ENCODE peak calls at places on chromosomes 12 and 14, in ten cellular contexts. N is aorta, V is osteoblast, O is right lobe of liver, C is vagina, M is fibroblast of lung, L is heart left ventricle, H is right cardiac atrium, J is sigmoid colon, Y is Peyer's patch. Z is an unnamed sample.

GRCh38 chr14:77259025-77259715 is 11.8 kb downstream of the NGB start:
- DNase-seq in Y (no peak), N (no peak), M (no peak), V (peak; percentile 43), C (no peak), L (no peak), H (peak; percentile 21), O (no peak), J (no peak), Z (no peak)

GRCh38 chr12:57161491-57161890 is 14.1 kb upstream of the LRP1-AS start:
- DNase-seq in V (peak; percentile 97), H (no peak), M (peak; percentile 49), N (no peak), L (no peak), Y (no peak), C (no peak), J (no peak), O (no peak), Z (no peak)

GRCh38 chr12:4813741-4814140 is 93.5 kb downstream of the GALNT8 start:
- DNase-seq in H (no peak), O (no peak), L (no peak), V (no peak), J (no peak), C (no peak), M (no peak), Y (no peak), N (no peak), Z (no peak)

GRCh38 chr14:61598980-61599379 is 96.3 kb upstream of the HIF1A start:
- DNase-seq in N (no peak), O (no peak), V (no peak), L (no peak), H (no peak), C (no peak), M (no peak), J (no peak), Y (no peak), Z (no peak)

GRCh38 chr14:34364201-34364600 is 97.8 kb downstream of the SPTSSA start:
- DNase-seq in N (no peak), H (no peak), O (no peak), J (no peak), V (no peak), C (no peak), Y (no peak), M (peak; percentile 58), L (no peak), Z (no peak)

GRCh38 chr14:99946652-99947489 is 118.4 kb upstream of the EVL start:
- DNase-seq in V (peak; percentile 89), M (no peak), Y (peak; percentile 66), H (peak; percentile 63), L (no peak), C (no peak), N (no peak), O (peak; percentile 61), J (peak; percentile 62), Z (peak; percentile 47)

GRCh38 chr12:71216725-71217579 is 59.2 kb upstream of the TSPAN8 start:
- DNase-seq in C (no peak), Y (peak; percentile 50), H (no peak), O (no peak), L (no peak), M (peak; percentile 10), V (no peak), N (no peak), J (no peak), Z (no peak)

GRCh38 chr14:65729547-65729946 is 317.0 kb downstream of the FUT8 start:
- DNase-seq in V (peak; percentile 3), H (no peak), C (no peak), Y (no peak), J (no peak), O (no peak), M (no peak), N (no peak), L (no peak), Z (no peak)

GRCh38 chr12:16165506-16165905 is 112.0 kb downstream of the SLC15A5 start:
- DNase-seq in Y (no peak), J (peak; percentile 69), L (no peak), M (peak; percentile 36), O (peak; percentile 61), V (no peak), N (no peak), H (peak; percentile 65), C (no peak), Z (no peak)

GRCh38 chr12:50287271-50287670 is 4.0 kb upstream of the LIMA1 start:
- DNase-seq in N (no peak), M (no peak), V (no peak), J (no peak), C (no peak), H (no peak), O (no peak), Y (no peak), L (no peak), Z (no peak)

GRCh38 chr12:82279597-82279996 is 78.6 kb downstream of the CCDC59 start:
- DNase-seq in V (no peak), C (no peak), H (no peak), L (no peak), N (no peak), Y (no peak), J (no peak), M (no peak), O (no peak), Z (no peak)

GRCh38 chr14:52363001-52363704 is 49.0 kb downstream of the PTGER2 start:
- DNase-seq in O (no peak), Y (no peak), H (no peak), J (no peak), L (no peak), M (no peak), N (no peak), C (no peak), V (no peak), Z (no peak)

GRCh38 chr12:15633201-15633600 is 156.0 kb downstream of the EPS8 start:
- DNase-seq in C (no peak), L (no peak), Y (no peak), N (no peak), V (peak; percentile 5), H (no peak), J (no peak), M (no peak), O (no peak), Z (no peak)

GRCh38 chr12:87274594-87275245 is 754.5 kb downstream of the C12orf50 start:
- DNase-seq in N (no peak), O (no peak), M (peak; percentile 50), L (no peak), Y (no peak), J (no peak), C (no peak), V (no peak), H (no peak), Z (no peak)

GRCh38 chr12:108793756-108794441 is 62.6 kb upstream of the CORO1C start:
- DNase-seq in L (peak; percentile 79), J (peak; percentile 90), C (no peak), H (peak; percentile 72), M (no peak), V (no peak), O (peak; percentile 57), Y (no peak), N (no peak), Z (no peak)

GRCh38 chr14:71451501-71451900 is 480.7 kb upstream of the RGS6 start:
- DNase-seq in M (no peak), J (no peak), Y (no peak), L (no peak), N (no peak), C (no peak), V (no peak), O (no peak), H (no peak), Z (no peak)

GRCh38 chr12:8050600-8051250 is 15.4 kb downstream of the C3AR1 start:
- DNase-seq in N (no peak), J (no peak), Y (no peak), O (no peak), C (no peak), H (no peak), M (no peak), L (no peak), V (no peak), Z (no peak)
- H3K27ac ChIP-seq in N (no peak overlapping the region), J (no peak overlapping the region), Y (no peak overlapping the region), O (no peak overlapping the region), C (no peak overlapping the region), H (no peak overlapping the region), M (no peak overlapping the region), L (no peak overlapping the region), V (no peak overlapping the region), Z (no peak overlapping the region)

DNA sequence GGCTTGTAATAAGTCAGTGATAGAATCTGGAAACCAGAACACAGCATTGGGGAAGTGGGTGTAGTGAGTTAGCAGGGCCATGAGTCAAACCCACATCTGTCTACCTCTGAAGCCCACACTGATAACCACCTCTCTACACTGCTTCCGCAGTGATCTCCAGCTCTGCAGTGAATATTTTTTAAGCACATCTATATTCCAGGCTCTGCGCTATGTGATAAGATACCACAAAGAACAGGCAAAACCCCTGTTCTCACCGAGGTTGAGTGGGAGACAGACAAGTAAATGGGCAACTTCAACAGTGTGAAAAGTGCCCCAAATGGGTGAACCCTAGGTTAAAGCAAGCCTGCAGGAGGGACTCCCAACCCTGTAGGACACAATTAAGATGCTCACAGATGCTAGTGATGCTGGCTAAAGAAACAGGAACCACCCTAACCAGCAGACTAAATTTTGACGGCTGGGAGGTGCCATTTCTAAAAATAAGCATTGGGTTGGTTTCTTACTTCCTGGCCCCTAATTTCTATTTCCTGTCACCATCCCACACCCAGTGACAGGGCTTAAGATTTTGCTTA is 375.0 kb downstream of the DPF3 start:
- DNase-seq in N (no peak), M (peak; percentile 59), J (no peak), Y (no peak), L (no peak), V (no peak), C (peak; percentile 44), H (no peak), O (no peak), Z (peak; percentile 36)
- H3K4me1 ChIP-seq in N (no peaks in the 10 kb centered on the region), M (peaks cover 4% of the 10 kb centered on the region), J (no peaks in the 10 kb centered on the region), Y (peaks cover 14% of the 10 kb centered on the region), L (no peaks in the 10 kb centered on the region), V (peaks cover 12% of the 10 kb centered on the region), C (no peaks in the 10 kb centered on the region), H (no peaks in the 10 kb centered on the region), O (no peaks in the 10 kb centered on the region), Z (peaks cover 38% of the 10 kb centered on the region)

GRCh38 chr12:120357104-120357503 is 11.9 kb downstream of the MSI1 start:
- DNase-seq in J (no peak), H (no peak), C (no peak), V (no peak), Y (no peak), O (no peak), L (no peak), M (no peak), N (no peak), Z (no peak)
- H3K4me3 ChIP-seq in J (no peak overlapping the region), H (no peak overlapping the region), C (no peak overlapping the region), V (no peak overlapping the region), Y (no peak overlapping the region), O (no peak overlapping the region), L (no peak overlapping the region), M (no peak overlapping the region), N (no peak overlapping the region), Z (no peak overlapping the region)

DNA sequence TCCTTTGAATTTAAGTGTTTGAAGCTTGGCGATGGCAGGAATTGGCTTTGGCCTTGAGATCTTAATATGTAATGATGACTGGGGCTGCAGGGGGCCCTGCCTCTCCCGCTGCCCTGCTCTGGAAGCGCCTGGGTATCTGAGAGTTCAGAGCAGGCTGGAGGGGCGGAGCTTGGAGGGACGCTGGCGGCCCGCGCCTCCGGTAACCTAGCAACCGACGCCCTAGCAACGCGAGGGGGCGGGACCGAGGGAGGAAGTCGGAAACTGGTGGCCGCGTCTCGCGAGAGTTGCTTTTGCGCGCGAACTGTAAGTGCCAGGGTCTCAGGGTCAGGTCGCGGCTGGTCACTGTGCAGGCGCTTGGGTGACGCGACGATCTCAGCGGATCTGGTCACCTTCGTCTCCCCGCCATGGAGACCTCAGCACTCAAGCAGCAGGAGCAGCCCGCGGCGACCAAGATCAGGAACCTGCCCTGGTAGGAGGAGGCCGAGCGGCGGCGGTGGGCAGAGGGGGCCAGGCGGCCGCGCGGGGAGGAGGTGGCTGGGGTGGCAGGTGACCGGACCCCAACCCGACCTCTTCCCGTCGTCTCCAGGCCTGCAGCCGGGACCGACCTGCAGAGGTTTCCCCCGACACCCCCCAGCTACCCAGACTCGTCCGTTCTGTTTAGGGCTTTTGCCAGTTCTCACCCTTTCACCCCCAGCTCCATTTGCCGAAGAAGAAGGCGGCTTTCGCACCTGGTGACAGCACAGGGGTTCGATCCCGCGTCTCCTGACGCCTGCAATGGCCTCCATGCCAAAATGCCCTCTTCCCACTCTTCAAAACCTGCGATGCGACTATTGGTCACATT is at the start of gene RFC5:
- DNase-seq in N (peak; percentile 100), Y (peak; percentile 99), J (peak; percentile 98), C (peak; percentile 94), H (peak; percentile 100), O (peak; percentile 99), M (peak; percentile 93), L (peak; percentile 99), V (peak; percentile 98), Z (peak; percentile 96)
- H3K27ac ChIP-seq in N (no peak within 1 kb of the TSS), Y (peak within 1 kb of the TSS; percentile 72), J (peak within 1 kb of the TSS; percentile 56), C (peak within 1 kb of the TSS; percentile 54), H (no peak within 1 kb of the TSS), O (peak within 1 kb of the TSS; percentile 97), M (peak within 1 kb of the TSS; percentile 75), L (peak within 1 kb of the TSS; percentile 72), V (peak within 1 kb of the TSS; percentile 78), Z (peak within 1 kb of the TSS; percentile 66)